ENCODE peak calls at places on chromosomes 7 and 10, in four cellular contexts. Q is effector CD4-positive, alpha-beta T cell; B is cardiac fibroblast; L is smooth muscle cell of the brain vasculature. H is an unnamed sample.

GRCh38 chr10:32744321-32744720 is 213.7 kb downstream of the ITGB1 start:
- DNase-seq in Q (no peak), B (no peak), L (no peak), H (no peak)

GRCh38 chr10:47031251-47031952 is 120.2 kb downstream of the PTPN20 start:
- DNase-seq in Q (no peak), B (peak; percentile 13), L (no peak), H (peak; percentile 31)

GRCh38 chr7:122364761-122365280 is 60.3 kb upstream of the FEZF1 start:
- DNase-seq in Q (no peak), B (peak; percentile 7), L (no peak), H (peak; percentile 10)

GRCh38 chr10:130631139-130631864 is 495.1 kb downstream of the GLRX3 start:
- DNase-seq in Q (no peak), B (no peak), L (no peak), H (peak; percentile 18)

GRCh38 chr7:130152270-130153141 is 52.7 kb downstream of the TMEM209 start:
- DNase-seq in Q (no peak), B (peak; percentile 24), L (no peak), H (no peak)

GRCh38 chr7:149772821-149773425 is 465 bp downstream of the ZNF467 start:
- DNase-seq in Q (peak; percentile 22), B (no peak), L (no peak), H (no peak)

GRCh38 chr7:4103352-4104091 is 578.6 kb upstream of the FOXK1 start:
- DNase-seq in Q (no peak), B (peak; percentile 48), L (no peak), H (peak; percentile 93)

GRCh38 chr10:44651834-44652233 is 259.3 kb upstream of the TMEM72 start:
- DNase-seq in Q (no peak), B (peak; percentile 56), L (no peak), H (peak; percentile 17)

GRCh38 chr10:29113251-29113945 is 175.5 kb upstream of the LYZL1 start:
- DNase-seq in Q (no peak), B (no peak), L (no peak), H (peak; percentile 25)

GRCh38 chr10:97759157-97759980 is 12.4 kb downstream of the SFRP5 start:
- DNase-seq in Q (peak; percentile 20), B (peak; percentile 62), L (peak; percentile 46), H (peak; percentile 75)

GRCh38 chr10:14670551-14671240 is 104.0 kb downstream of the FAM107B start:
- DNase-seq in Q (no peak), B (peak; percentile 12), L (peak; percentile 47), H (no peak)

GRCh38 chr10:129090618-129091366 is 376.2 kb upstream of the MGMT start:
- DNase-seq in Q (no peak), B (no peak), L (no peak), H (no peak)

GRCh38 chr7:3561908-3562307 is 260.9 kb downstream of the SDK1 start:
- DNase-seq in Q (no peak), B (no peak), L (no peak), H (no peak)

GRCh38 chr10:35416628-35417625 is 80.6 kb downstream of the CCNY start:
- DNase-seq in Q (no peak), B (no peak), L (no peak), H (no peak)

GRCh38 chr7:28686418-28686800 is 271.7 kb downstream of the TRIL start:
- DNase-seq in Q (no peak), B (peak; percentile 83), L (peak; percentile 35), H (peak; percentile 92)

GRCh38 chr7:2834748-2835441 is 9.2 kb downstream of the GNA12 start:
- DNase-seq in Q (no peak), B (peak; percentile 51), L (no peak), H (no peak)

GRCh38 chr7:65250697-65251395 is 122.8 kb upstream of the ZNF92 start:
- DNase-seq in Q (no peak), B (no peak), L (no peak), H (no peak)

GRCh38 chr7:112538859-112539258 is 58.1 kb downstream of the LSMEM1 start:
- DNase-seq in Q (no peak), B (no peak), L (no peak), H (no peak)

GRCh38 chr7:90212149-90212495 is 582 bp downstream of the STEAP2 start:
- DNase-seq in Q (no peak), B (no peak), L (no peak), H (no peak)

GRCh38 chr10:128526793-128527375 is 400.7 kb upstream of the MKI67 start:
- DNase-seq in Q (no peak), B (no peak), L (no peak), H (peak; percentile 73)

GRCh38 chr10:3881622-3882021 is 96.6 kb upstream of the KLF6 start:
- DNase-seq in Q (no peak), B (no peak), L (no peak), H (no peak)

GRCh38 chr7:114478384-114478783 is 63.8 kb downstream of the FOXP2 start:
- DNase-seq in Q (no peak), B (no peak), L (no peak), H (no peak)

GRCh38 chr7:25820432-25821040 is 331.5 kb upstream of the NFE2L3 start:
- DNase-seq in Q (no peak), B (peak; percentile 26), L (no peak), H (peak; percentile 41)

GRCh38 chr7:76380623-76380966 is 21.8 kb upstream of the YWHAG start:
- DNase-seq in Q (no peak), B (no peak), L (no peak), H (no peak)

GRCh38 chr10:62153191-62153590 is 115.5 kb downstream of the RTKN2 start:
- DNase-seq in Q (no peak), B (peak; percentile 91), L (no peak), H (no peak)

GRCh38 chr7:16514271-16514670 is 12.4 kb upstream of the LRRC72 start:
- DNase-seq in Q (no peak), B (no peak), L (no peak), H (no peak)

GRCh38 chr7:152313879-152314604 is 121.8 kb downstream of the KMT2C start:
- DNase-seq in Q (no peak), B (peak; percentile 97), L (peak; percentile 37), H (peak; percentile 81)

GRCh38 chr10:17100586-17100985 is 29.0 kb downstream of the CUBN start:
- DNase-seq in Q (no peak), B (no peak), L (no peak), H (no peak)

GRCh38 chr7:6392712-6393666 is 54.8 kb downstream of the DAGLB start:
- DNase-seq in Q (no peak), B (peak; percentile 92), L (peak; percentile 47), H (peak; percentile 91)

GRCh38 chr10:86064931-86065662 is 301.5 kb downstream of the GRID1 start:
- DNase-seq in Q (no peak), B (no peak), L (no peak), H (no peak)

GRCh38 chr10:58723977-58724376 is 211.3 kb downstream of the BICC1 start:
- DNase-seq in Q (no peak), B (peak; percentile 75), L (no peak), H (no peak)

GRCh38 chr10:121425623-121426022 is 172.6 kb downstream of the FGFR2 start:
- DNase-seq in Q (no peak), B (no peak), L (no peak), H (no peak)

GRCh38 chr7:141585592-141586510 is 34.6 kb downstream of the AGK start:
- DNase-seq in Q (no peak), B (peak; percentile 91), L (peak; percentile 75), H (peak; percentile 84)

GRCh38 chr7:44283381-44284211 is 41.8 kb downstream of the CAMK2B start:
- DNase-seq in Q (no peak), B (no peak), L (no peak), H (no peak)

GRCh38 chr10:121291376-121291775 is 306.9 kb downstream of the FGFR2 start:
- DNase-seq in Q (no peak), B (no peak), L (no peak), H (no peak)

GRCh38 chr7:15687645-15688025 is 1.2 kb upstream of the MEOX2 start:
- DNase-seq in Q (no peak), B (peak; percentile 38), L (no peak), H (no peak)

H was measured in Daoy.